ENCODE peak calls at places on chromosomes 4 and X, in seven cellular contexts. J is H9; S is naive B cell; B is activated T-cell treated with anti-CD3 and anti-CD28 coated beads for 1 hour; E is effector memory CD8-positive, alpha-beta T cell; V is PC-9; G is epithelial cell of prostate. W is an unnamed sample.

GRCh38 chr4:94446386-94446785 is 5.4 kb upstream of the PDLIM5 start:
- DNase-seq in J (no peak), B (no peak), S (no peak), V (no peak), E (no peak), G (peak), W (no peak)

GRCh38 chr4:1618438-1618837 is 65.7 kb downstream of the FAM53A start:
- DNase-seq in E (no peak), J (no peak), V (no peak), S (no peak), B (no peak), G (no peak), W (no peak)

GRCh38 chr4:15238720-15239119 is 189.1 kb upstream of the C1QTNF7 start:
- DNase-seq in S (peak), E (no peak), J (peak), G (no peak), V (no peak), B (no peak), W (peak)

GRCh38 chrX:109714340-109714958 is 18.6 kb downstream of the ACSL4 start:
- DNase-seq in E (no peak), S (no peak), B (no peak), V (peak), J (no peak), G (no peak), W (no peak)

GRCh38 chrX:140318306-140318705 is 186.6 kb downstream of the SOX3 start:
- DNase-seq in E (no peak), B (no peak), J (no peak), G (no peak), V (no peak), S (no peak), W (peak)

GRCh38 chr4:112069110-112069509 is 76.1 kb upstream of the FAM241A start:
- DNase-seq in B (no peak), V (no peak), J (no peak), E (no peak), S (no peak), G (no peak), W (no peak)

GRCh38 chrX:30246769-30247489 is at the start of gene MAGEB1:
- DNase-seq in V (no peak), S (no peak), J (peak), E (no peak), G (no peak), B (no peak), W (peak)

GRCh38 chrX:56057325-56057724 is 174.8 kb upstream of the KLF8 start:
- DNase-seq in J (no peak), B (no peak), S (no peak), G (no peak), V (no peak), E (no peak), W (no peak)

GRCh38 chr4:145839151-145839550 is 99.5 kb downstream of the ZNF827 start:
- DNase-seq in B (no peak), V (no peak), S (no peak), J (peak), E (no peak), G (no peak), W (peak)

GRCh38 chr4:171876636-171877035 is 63.4 kb downstream of the GALNTL6 start:
- DNase-seq in J (no peak), G (no peak), E (no peak), B (no peak), S (no peak), V (no peak), W (no peak)

GRCh38 chrX:133587818-133588217 is 172.5 kb upstream of the GPC4 start:
- DNase-seq in J (no peak), E (no peak), S (no peak), G (no peak), B (no peak), V (no peak), W (no peak)

GRCh38 chr4:115234405-115235093 is 121.1 kb upstream of the NDST4 start:
- DNase-seq in S (no peak), J (peak), G (no peak), B (no peak), V (no peak), E (peak), W (peak)

GRCh38 chr4:25637581-25638220 is 17.9 kb upstream of the SLC34A2 start:
- DNase-seq in S (no peak), B (no peak), J (no peak), E (no peak), V (no peak), G (no peak), W (peak)

W was measured in mesendoderm.